ENCODE peak calls at places on chromosome X, in four cellular contexts. One of them, this sample, is unnamed.

GRCh38 chrX:40420899-40421729 is 159.7 kb upstream of the ATP6AP2 start:
- DNase-seq in uterus: no peak
- DNase-seq in naive thymus-derived CD8-positive, alpha-beta T cell: no peak
- DNase-seq in activated T-helper 1 cell treated with anti-CD3 and anti-CD28 coated beads, Interleukin-12 subunit alpha, Interleukin-12 subunit beta, Interleukin-2, Interleukin-4 antibody, amounts not matched to agents 30 ng/mL and 10 ng/mL and 1 ng/mL, durations not matched to agents 14 hours and 24 hours and 36 hours: no peak
- DNase-seq in this sample: no peak

GRCh38 chrX:24828600-24828999 is 134.9 kb downstream of the POLA1 start:
- DNase-seq in uterus: no peak
- DNase-seq in naive thymus-derived CD8-positive, alpha-beta T cell: no peak
- DNase-seq in activated T-helper 1 cell treated with anti-CD3 and anti-CD28 coated beads, Interleukin-12 subunit alpha, Interleukin-12 subunit beta, Interleukin-2, Interleukin-4 antibody, amounts not matched to agents 30 ng/mL and 10 ng/mL and 1 ng/mL, durations not matched to agents 14 hours and 24 hours and 36 hours: no peak
- DNase-seq in this sample: no peak

GRCh38 chrX:20266810-20267598 is at the start of gene RPS6KA3:
- DNase-seq in uterus: peak; percentile 89
- DNase-seq in naive thymus-derived CD8-positive, alpha-beta T cell: peak; percentile 88
- DNase-seq in activated T-helper 1 cell treated with anti-CD3 and anti-CD28 coated beads, Interleukin-12 subunit alpha, Interleukin-12 subunit beta, Interleukin-2, Interleukin-4 antibody, amounts not matched to agents 30 ng/mL and 10 ng/mL and 1 ng/mL, durations not matched to agents 14 hours and 24 hours and 36 hours: peak; percentile 85
- DNase-seq in this sample: peak; percentile 92

GRCh38 chrX:111823068-111823467 is 52.9 kb upstream of the TRPC5OS start:
- DNase-seq in uterus: no peak
- DNase-seq in naive thymus-derived CD8-positive, alpha-beta T cell: no peak
- DNase-seq in activated T-helper 1 cell treated with anti-CD3 and anti-CD28 coated beads, Interleukin-12 subunit alpha, Interleukin-12 subunit beta, Interleukin-2, Interleukin-4 antibody, amounts not matched to agents 30 ng/mL and 10 ng/mL and 1 ng/mL, durations not matched to agents 14 hours and 24 hours and 36 hours: no peak
- DNase-seq in this sample: no peak

GRCh38 chrX:20315140-20315539 is 48.4 kb upstream of the RPS6KA3 start:
- DNase-seq in uterus: no peak
- DNase-seq in naive thymus-derived CD8-positive, alpha-beta T cell: no peak
- DNase-seq in activated T-helper 1 cell treated with anti-CD3 and anti-CD28 coated beads, Interleukin-12 subunit alpha, Interleukin-12 subunit beta, Interleukin-2, Interleukin-4 antibody, amounts not matched to agents 30 ng/mL and 10 ng/mL and 1 ng/mL, durations not matched to agents 14 hours and 24 hours and 36 hours: no peak
- DNase-seq in this sample: no peak

GRCh38 chrX:21745756-21746155 is 12.2 kb downstream of the SMPX start:
- DNase-seq in uterus: no peak
- DNase-seq in naive thymus-derived CD8-positive, alpha-beta T cell: peak; percentile 29
- DNase-seq in activated T-helper 1 cell treated with anti-CD3 and anti-CD28 coated beads, Interleukin-12 subunit alpha, Interleukin-12 subunit beta, Interleukin-2, Interleukin-4 antibody, amounts not matched to agents 30 ng/mL and 10 ng/mL and 1 ng/mL, durations not matched to agents 14 hours and 24 hours and 36 hours: peak; percentile 1
- DNase-seq in this sample: no peak

GRCh38 chrX:117458243-117458968 is 658.2 kb downstream of the KLHL13 start:
- DNase-seq in uterus: no peak
- DNase-seq in naive thymus-derived CD8-positive, alpha-beta T cell: no peak
- DNase-seq in activated T-helper 1 cell treated with anti-CD3 and anti-CD28 coated beads, Interleukin-12 subunit alpha, Interleukin-12 subunit beta, Interleukin-2, Interleukin-4 antibody, amounts not matched to agents 30 ng/mL and 10 ng/mL and 1 ng/mL, durations not matched to agents 14 hours and 24 hours and 36 hours: no peak
- DNase-seq in this sample: no peak

GRCh38 chrX:155718964-155719586 is 106.3 kb upstream of the TMLHE start:
- DNase-seq in uterus: no peak
- DNase-seq in naive thymus-derived CD8-positive, alpha-beta T cell: no peak
- DNase-seq in activated T-helper 1 cell treated with anti-CD3 and anti-CD28 coated beads, Interleukin-12 subunit alpha, Interleukin-12 subunit beta, Interleukin-2, Interleukin-4 antibody, amounts not matched to agents 30 ng/mL and 10 ng/mL and 1 ng/mL, durations not matched to agents 14 hours and 24 hours and 36 hours: no peak
- DNase-seq in this sample: no peak

GRCh38 chrX:110044531-110045249 is 41.8 kb downstream of the TMEM164 start:
- DNase-seq in uterus: no peak
- DNase-seq in naive thymus-derived CD8-positive, alpha-beta T cell: no peak
- DNase-seq in activated T-helper 1 cell treated with anti-CD3 and anti-CD28 coated beads, Interleukin-12 subunit alpha, Interleukin-12 subunit beta, Interleukin-2, Interleukin-4 antibody, amounts not matched to agents 30 ng/mL and 10 ng/mL and 1 ng/mL, durations not matched to agents 14 hours and 24 hours and 36 hours: no peak
- DNase-seq in this sample: no peak

GRCh38 chrX:153333271-153333670 is 682 bp upstream of the ZNF275 start:
- DNase-seq in uterus: no peak
- DNase-seq in naive thymus-derived CD8-positive, alpha-beta T cell: no peak
- DNase-seq in activated T-helper 1 cell treated with anti-CD3 and anti-CD28 coated beads, Interleukin-12 subunit alpha, Interleukin-12 subunit beta, Interleukin-2, Interleukin-4 antibody, amounts not matched to agents 30 ng/mL and 10 ng/mL and 1 ng/mL, durations not matched to agents 14 hours and 24 hours and 36 hours: no peak
- DNase-seq in this sample: no peak

GRCh38 chrX:147635186-147635585 is 276.5 kb upstream of the FMR1 start:
- DNase-seq in uterus: no peak
- DNase-seq in naive thymus-derived CD8-positive, alpha-beta T cell: no peak
- DNase-seq in activated T-helper 1 cell treated with anti-CD3 and anti-CD28 coated beads, Interleukin-12 subunit alpha, Interleukin-12 subunit beta, Interleukin-2, Interleukin-4 antibody, amounts not matched to agents 30 ng/mL and 10 ng/mL and 1 ng/mL, durations not matched to agents 14 hours and 24 hours and 36 hours: no peak
- DNase-seq in this sample: no peak

GRCh38 chrX:153969125-153969903 is 2.3 kb downstream of the HCFC1 start:
- DNase-seq in uterus: no peak
- DNase-seq in naive thymus-derived CD8-positive, alpha-beta T cell: no peak
- DNase-seq in activated T-helper 1 cell treated with anti-CD3 and anti-CD28 coated beads, Interleukin-12 subunit alpha, Interleukin-12 subunit beta, Interleukin-2, Interleukin-4 antibody, amounts not matched to agents 30 ng/mL and 10 ng/mL and 1 ng/mL, durations not matched to agents 14 hours and 24 hours and 36 hours: no peak
- DNase-seq in this sample: no peak

GRCh38 chrX:698246-698645 is 67.7 kb downstream of the SHOX start:
- DNase-seq in uterus: no peak
- DNase-seq in naive thymus-derived CD8-positive, alpha-beta T cell: no peak
- DNase-seq in activated T-helper 1 cell treated with anti-CD3 and anti-CD28 coated beads, Interleukin-12 subunit alpha, Interleukin-12 subunit beta, Interleukin-2, Interleukin-4 antibody, amounts not matched to agents 30 ng/mL and 10 ng/mL and 1 ng/mL, durations not matched to agents 14 hours and 24 hours and 36 hours: no peak
- DNase-seq in this sample: no peak

GRCh38 chrX:14529288-14529989 is at the start of gene GLRA2:
- DNase-seq in uterus: no peak
- DNase-seq in naive thymus-derived CD8-positive, alpha-beta T cell: peak; percentile 2
- DNase-seq in activated T-helper 1 cell treated with anti-CD3 and anti-CD28 coated beads, Interleukin-12 subunit alpha, Interleukin-12 subunit beta, Interleukin-2, Interleukin-4 antibody, amounts not matched to agents 30 ng/mL and 10 ng/mL and 1 ng/mL, durations not matched to agents 14 hours and 24 hours and 36 hours: no peak
- DNase-seq in this sample: no peak

GRCh38 chrX:2589186-2590020 is 88.6 kb upstream of the DHRSX start:
- DNase-seq in uterus: no peak
- DNase-seq in naive thymus-derived CD8-positive, alpha-beta T cell: no peak
- DNase-seq in activated T-helper 1 cell treated with anti-CD3 and anti-CD28 coated beads, Interleukin-12 subunit alpha, Interleukin-12 subunit beta, Interleukin-2, Interleukin-4 antibody, amounts not matched to agents 30 ng/mL and 10 ng/mL and 1 ng/mL, durations not matched to agents 14 hours and 24 hours and 36 hours: no peak
- DNase-seq in this sample: no peak

GRCh38 chrX:11143931-11144678 is 33.0 kb downstream of the HCCS start:
- DNase-seq in uterus: peak; percentile 72
- DNase-seq in naive thymus-derived CD8-positive, alpha-beta T cell: peak; percentile 60
- DNase-seq in activated T-helper 1 cell treated with anti-CD3 and anti-CD28 coated beads, Interleukin-12 subunit alpha, Interleukin-12 subunit beta, Interleukin-2, Interleukin-4 antibody, amounts not matched to agents 30 ng/mL and 10 ng/mL and 1 ng/mL, durations not matched to agents 14 hours and 24 hours and 36 hours: peak; percentile 28
- DNase-seq in this sample: peak; percentile 75

GRCh38 chrX:150926304-150926703 is 27.8 kb upstream of the CD99L2 start:
- DNase-seq in uterus: no peak
- DNase-seq in naive thymus-derived CD8-positive, alpha-beta T cell: no peak
- DNase-seq in activated T-helper 1 cell treated with anti-CD3 and anti-CD28 coated beads, Interleukin-12 subunit alpha, Interleukin-12 subunit beta, Interleukin-2, Interleukin-4 antibody, amounts not matched to agents 30 ng/mL and 10 ng/mL and 1 ng/mL, durations not matched to agents 14 hours and 24 hours and 36 hours: no peak
- DNase-seq in this sample: no peak

GRCh38 chrX:132704769-132705168 is 215.9 kb upstream of the MBNL3 start:
- DNase-seq in uterus: no peak
- DNase-seq in naive thymus-derived CD8-positive, alpha-beta T cell: no peak
- DNase-seq in activated T-helper 1 cell treated with anti-CD3 and anti-CD28 coated beads, Interleukin-12 subunit alpha, Interleukin-12 subunit beta, Interleukin-2, Interleukin-4 antibody, amounts not matched to agents 30 ng/mL and 10 ng/mL and 1 ng/mL, durations not matched to agents 14 hours and 24 hours and 36 hours: no peak
- DNase-seq in this sample: no peak

GRCh38 chrX:97290199-97290598 is 406.5 kb downstream of the RPA4 start:
- DNase-seq in uterus: no peak
- DNase-seq in naive thymus-derived CD8-positive, alpha-beta T cell: no peak
- DNase-seq in activated T-helper 1 cell treated with anti-CD3 and anti-CD28 coated beads, Interleukin-12 subunit alpha, Interleukin-12 subunit beta, Interleukin-2, Interleukin-4 antibody, amounts not matched to agents 30 ng/mL and 10 ng/mL and 1 ng/mL, durations not matched to agents 14 hours and 24 hours and 36 hours: no peak
- DNase-seq in this sample: no peak

GRCh38 chrX:40646489-40647306 is 663 bp downstream of the CXorf38 start:
- DNase-seq in uterus: peak; percentile 28
- DNase-seq in naive thymus-derived CD8-positive, alpha-beta T cell: peak; percentile 25
- DNase-seq in activated T-helper 1 cell treated with anti-CD3 and anti-CD28 coated beads, Interleukin-12 subunit alpha, Interleukin-12 subunit beta, Interleukin-2, Interleukin-4 antibody, amounts not matched to agents 30 ng/mL and 10 ng/mL and 1 ng/mL, durations not matched to agents 14 hours and 24 hours and 36 hours: peak; percentile 16
- DNase-seq in this sample: peak; percentile 47

GRCh38 chrX:64885850-64886249 is 90.4 kb downstream of the ZC4H2 start:
- DNase-seq in uterus: no peak
- DNase-seq in naive thymus-derived CD8-positive, alpha-beta T cell: no peak
- DNase-seq in activated T-helper 1 cell treated with anti-CD3 and anti-CD28 coated beads, Interleukin-12 subunit alpha, Interleukin-12 subunit beta, Interleukin-2, Interleukin-4 antibody, amounts not matched to agents 30 ng/mL and 10 ng/mL and 1 ng/mL, durations not matched to agents 14 hours and 24 hours and 36 hours: no peak
- DNase-seq in this sample: no peak

GRCh38 chrX:40617566-40617965 is 5.7 kb upstream of the MPC1L start:
- DNase-seq in uterus: no peak
- DNase-seq in naive thymus-derived CD8-positive, alpha-beta T cell: no peak
- DNase-seq in activated T-helper 1 cell treated with anti-CD3 and anti-CD28 coated beads, Interleukin-12 subunit alpha, Interleukin-12 subunit beta, Interleukin-2, Interleukin-4 antibody, amounts not matched to agents 30 ng/mL and 10 ng/mL and 1 ng/mL, durations not matched to agents 14 hours and 24 hours and 36 hours: no peak
- DNase-seq in this sample: no peak

GRCh38 chrX:27057883-27058282 is 405.3 kb downstream of the PPP4R3C start:
- DNase-seq in uterus: no peak
- DNase-seq in naive thymus-derived CD8-positive, alpha-beta T cell: no peak
- DNase-seq in activated T-helper 1 cell treated with anti-CD3 and anti-CD28 coated beads, Interleukin-12 subunit alpha, Interleukin-12 subunit beta, Interleukin-2, Interleukin-4 antibody, amounts not matched to agents 30 ng/mL and 10 ng/mL and 1 ng/mL, durations not matched to agents 14 hours and 24 hours and 36 hours: no peak
- DNase-seq in this sample: no peak

GRCh38 chrX:36867143-36867542 is 141.0 kb upstream of the FAM47C start:
- DNase-seq in uterus: no peak
- DNase-seq in naive thymus-derived CD8-positive, alpha-beta T cell: peak; percentile 1
- DNase-seq in activated T-helper 1 cell treated with anti-CD3 and anti-CD28 coated beads, Interleukin-12 subunit alpha, Interleukin-12 subunit beta, Interleukin-2, Interleukin-4 antibody, amounts not matched to agents 30 ng/mL and 10 ng/mL and 1 ng/mL, durations not matched to agents 14 hours and 24 hours and 36 hours: no peak
- DNase-seq in this sample: no peak

GRCh38 chrX:68114573-68115199 is 318.6 kb downstream of the OPHN1 start:
- DNase-seq in uterus: no peak
- DNase-seq in naive thymus-derived CD8-positive, alpha-beta T cell: no peak
- DNase-seq in activated T-helper 1 cell treated with anti-CD3 and anti-CD28 coated beads, Interleukin-12 subunit alpha, Interleukin-12 subunit beta, Interleukin-2, Interleukin-4 antibody, amounts not matched to agents 30 ng/mL and 10 ng/mL and 1 ng/mL, durations not matched to agents 14 hours and 24 hours and 36 hours: no peak
- DNase-seq in this sample: no peak

GRCh38 chrX:105969487-105969886 is 69.0 kb downstream of the SERPINA7 start:
- DNase-seq in uterus: no peak
- DNase-seq in naive thymus-derived CD8-positive, alpha-beta T cell: no peak
- DNase-seq in activated T-helper 1 cell treated with anti-CD3 and anti-CD28 coated beads, Interleukin-12 subunit alpha, Interleukin-12 subunit beta, Interleukin-2, Interleukin-4 antibody, amounts not matched to agents 30 ng/mL and 10 ng/mL and 1 ng/mL, durations not matched to agents 14 hours and 24 hours and 36 hours: no peak
- DNase-seq in this sample: no peak

GRCh38 chrX:46333550-46333949 is 211.7 kb downstream of the ZNF674 start:
- DNase-seq in uterus: no peak
- DNase-seq in naive thymus-derived CD8-positive, alpha-beta T cell: no peak
- DNase-seq in activated T-helper 1 cell treated with anti-CD3 and anti-CD28 coated beads, Interleukin-12 subunit alpha, Interleukin-12 subunit beta, Interleukin-2, Interleukin-4 antibody, amounts not matched to agents 30 ng/mL and 10 ng/mL and 1 ng/mL, durations not matched to agents 14 hours and 24 hours and 36 hours: no peak
- DNase-seq in this sample: no peak

GRCh38 chrX:45824471-45824870 is 623.8 kb upstream of the DIPK2B start:
- DNase-seq in uterus: peak; percentile 72
- DNase-seq in naive thymus-derived CD8-positive, alpha-beta T cell: no peak
- DNase-seq in activated T-helper 1 cell treated with anti-CD3 and anti-CD28 coated beads, Interleukin-12 subunit alpha, Interleukin-12 subunit beta, Interleukin-2, Interleukin-4 antibody, amounts not matched to agents 30 ng/mL and 10 ng/mL and 1 ng/mL, durations not matched to agents 14 hours and 24 hours and 36 hours: no peak
- DNase-seq in this sample: peak; percentile 59

GRCh38 chrX:76538860-76539259 is 111.3 kb downstream of the MAGEE1 start:
- DNase-seq in uterus: no peak
- DNase-seq in naive thymus-derived CD8-positive, alpha-beta T cell: no peak
- DNase-seq in activated T-helper 1 cell treated with anti-CD3 and anti-CD28 coated beads, Interleukin-12 subunit alpha, Interleukin-12 subunit beta, Interleukin-2, Interleukin-4 antibody, amounts not matched to agents 30 ng/mL and 10 ng/mL and 1 ng/mL, durations not matched to agents 14 hours and 24 hours and 36 hours: no peak
- DNase-seq in this sample: no peak

GRCh38 chrX:105880491-105880890 is 58.2 kb downstream of the NRK start:
- DNase-seq in uterus: no peak
- DNase-seq in naive thymus-derived CD8-positive, alpha-beta T cell: no peak
- DNase-seq in activated T-helper 1 cell treated with anti-CD3 and anti-CD28 coated beads, Interleukin-12 subunit alpha, Interleukin-12 subunit beta, Interleukin-2, Interleukin-4 antibody, amounts not matched to agents 30 ng/mL and 10 ng/mL and 1 ng/mL, durations not matched to agents 14 hours and 24 hours and 36 hours: no peak
- DNase-seq in this sample: no peak

GRCh38 chrX:118974088-118974907 is at the start of gene LONRF3:
- DNase-seq in uterus: peak; percentile 83
- DNase-seq in naive thymus-derived CD8-positive, alpha-beta T cell: peak; percentile 61
- DNase-seq in activated T-helper 1 cell treated with anti-CD3 and anti-CD28 coated beads, Interleukin-12 subunit alpha, Interleukin-12 subunit beta, Interleukin-2, Interleukin-4 antibody, amounts not matched to agents 30 ng/mL and 10 ng/mL and 1 ng/mL, durations not matched to agents 14 hours and 24 hours and 36 hours: peak; percentile 8
- DNase-seq in this sample: peak; percentile 70

GRCh38 chrX:67545772-67546495 is 2.1 kb downstream of the AR start:
- DNase-seq in uterus: peak; percentile 27
- DNase-seq in naive thymus-derived CD8-positive, alpha-beta T cell: no peak
- DNase-seq in activated T-helper 1 cell treated with anti-CD3 and anti-CD28 coated beads, Interleukin-12 subunit alpha, Interleukin-12 subunit beta, Interleukin-2, Interleukin-4 antibody, amounts not matched to agents 30 ng/mL and 10 ng/mL and 1 ng/mL, durations not matched to agents 14 hours and 24 hours and 36 hours: no peak
- DNase-seq in this sample: no peak

GRCh38 chrX:72262077-72262476 is 15.0 kb downstream of the RPS4X start:
- DNase-seq in uterus: no peak
- DNase-seq in naive thymus-derived CD8-positive, alpha-beta T cell: no peak
- DNase-seq in activated T-helper 1 cell treated with anti-CD3 and anti-CD28 coated beads, Interleukin-12 subunit alpha, Interleukin-12 subunit beta, Interleukin-2, Interleukin-4 antibody, amounts not matched to agents 30 ng/mL and 10 ng/mL and 1 ng/mL, durations not matched to agents 14 hours and 24 hours and 36 hours: no peak
- DNase-seq in this sample: no peak

GRCh38 chrX:110691446-110691845 is 104.2 kb downstream of the CHRDL1 start:
- DNase-seq in uterus: no peak
- DNase-seq in naive thymus-derived CD8-positive, alpha-beta T cell: no peak
- DNase-seq in activated T-helper 1 cell treated with anti-CD3 and anti-CD28 coated beads, Interleukin-12 subunit alpha, Interleukin-12 subunit beta, Interleukin-2, Interleukin-4 antibody, amounts not matched to agents 30 ng/mL and 10 ng/mL and 1 ng/mL, durations not matched to agents 14 hours and 24 hours and 36 hours: no peak
- DNase-seq in this sample: no peak

GRCh38 chrX:39857780-39858179 is 240.0 kb downstream of the BCOR start:
- DNase-seq in uterus: no peak
- DNase-seq in naive thymus-derived CD8-positive, alpha-beta T cell: no peak
- DNase-seq in activated T-helper 1 cell treated with anti-CD3 and anti-CD28 coated beads, Interleukin-12 subunit alpha, Interleukin-12 subunit beta, Interleukin-2, Interleukin-4 antibody, amounts not matched to agents 30 ng/mL and 10 ng/mL and 1 ng/mL, durations not matched to agents 14 hours and 24 hours and 36 hours: peak; percentile 8
- DNase-seq in this sample: no peak

This sample was measured in ureter.